ENCODE peak calls at places on chromosome 4, in four cellular contexts. D is K562, U is GM12878, V is HepG2. P is an unnamed sample.

GRCh38 chr4:114005569-114006442 is 26.4 kb upstream of the ARSJ start:
- DNase-seq in D (no peak), U (no peak), V (no peak), P (no peak)

GRCh38 chr4:76526585-76526990 is 91.6 kb downstream of the SHROOM3 start:
- DNase-seq in D (no peak), U (no peak), V (peak; percentile 68), P (no peak)

GRCh38 chr4:27921236-27921635 is 1060.6 kb downstream of the STIM2 start:
- DNase-seq in D (no peak), U (no peak), V (no peak), P (no peak)

GRCh38 chr4:112266823-112267222 is 18.9 kb downstream of the TIFA start:
- DNase-seq in D (peak; percentile 23), U (no peak), V (no peak), P (no peak)

GRCh38 chr4:153234923-153235322 is 30.7 kb downstream of the TRIM2 start:
- DNase-seq in D (no peak), U (no peak), V (no peak), P (no peak)

GRCh38 chr4:124583797-124584196 is 128.7 kb downstream of the ANKRD50 start:
- DNase-seq in D (no peak), U (no peak), V (no peak), P (no peak)

GRCh38 chr4:162959056-162959455 is 207.6 kb downstream of the NAF1 start:
- DNase-seq in D (no peak), U (peak; percentile 1), V (no peak), P (peak; percentile 20)

GRCh38 chr4:110533590-110533910 is 57.6 kb downstream of the ENPEP start:
- DNase-seq in D (no peak), U (no peak), V (no peak), P (no peak)

GRCh38 chr4:144423930-144424329 is 222.0 kb upstream of the HHIP start:
- DNase-seq in D (no peak), U (no peak), V (no peak), P (no peak)

GRCh38 chr4:55116450-55116849 is 8.9 kb downstream of the KDR start:
- DNase-seq in D (no peak), U (no peak), V (no peak), P (no peak)

GRCh38 chr4:72326692-72327632 is 242.1 kb downstream of the ADAMTS3 start:
- DNase-seq in D (no peak), U (no peak), V (peak; percentile 33), P (no peak)

GRCh38 chr4:67531349-67531748 is 14.0 kb downstream of the CENPC start:
- DNase-seq in D (no peak), U (no peak), V (no peak), P (no peak)

GRCh38 chr4:23710298-23710697 is 179.5 kb downstream of the PPARGC1A start:
- DNase-seq in D (no peak), U (no peak), V (no peak), P (no peak)

GRCh38 chr4:57501715-57502114 is 391.5 kb upstream of the IGFBP7 start:
- DNase-seq in D (no peak), U (no peak), V (no peak), P (no peak)

GRCh38 chr4:7557447-7557846 is 122.7 kb upstream of the PSAPL1 start:
- DNase-seq in D (no peak), U (no peak), V (peak; percentile 21), P (no peak)

GRCh38 chr4:180789929-180790328 is 1453.3 kb upstream of the TENM3 start:
- DNase-seq in D (no peak), U (no peak), V (no peak), P (no peak)

DNA sequence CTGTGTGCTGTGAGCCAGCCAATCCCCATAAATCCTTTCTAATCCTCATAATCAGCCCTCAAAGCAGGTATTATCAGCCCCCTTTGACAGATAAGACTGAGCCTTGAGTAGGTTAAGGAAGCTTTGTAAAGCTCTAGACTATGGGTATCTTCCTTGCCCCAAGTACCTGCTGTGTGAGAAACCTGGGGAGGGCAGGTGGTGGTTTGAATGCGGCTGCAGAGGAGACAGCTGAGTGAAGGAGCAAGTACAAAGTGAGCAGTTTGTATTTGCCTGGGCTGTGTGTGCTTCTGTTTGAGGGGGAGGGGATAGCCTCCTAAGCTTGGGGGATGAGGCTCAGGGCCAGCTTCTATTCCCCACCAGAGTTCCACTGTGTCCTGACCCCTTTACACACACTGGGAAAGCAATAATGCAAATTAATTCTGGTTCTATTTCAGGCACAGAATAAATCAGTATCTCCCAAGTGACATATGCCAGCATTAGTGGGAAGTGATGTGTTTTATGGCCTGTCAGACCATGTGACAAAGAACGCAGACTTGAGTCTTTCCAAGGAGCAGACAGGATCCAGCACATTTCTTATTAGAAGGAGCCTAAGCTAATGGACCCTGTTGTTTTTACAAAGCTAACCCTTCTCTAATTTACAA is 63.5 kb downstream of the EVC start:
- DNase-seq in D (no peak), U (no peak), V (no peak), P (no peak)
- TF ChIP-seq CREM in D (no peak), U (no peak), V (no peak), P (no peak)

GRCh38 chr4:93894995-93895394 is 66.4 kb downstream of the ATOH1 start:
- DNase-seq in D (no peak), U (no peak), V (no peak), P (no peak)

DNA sequence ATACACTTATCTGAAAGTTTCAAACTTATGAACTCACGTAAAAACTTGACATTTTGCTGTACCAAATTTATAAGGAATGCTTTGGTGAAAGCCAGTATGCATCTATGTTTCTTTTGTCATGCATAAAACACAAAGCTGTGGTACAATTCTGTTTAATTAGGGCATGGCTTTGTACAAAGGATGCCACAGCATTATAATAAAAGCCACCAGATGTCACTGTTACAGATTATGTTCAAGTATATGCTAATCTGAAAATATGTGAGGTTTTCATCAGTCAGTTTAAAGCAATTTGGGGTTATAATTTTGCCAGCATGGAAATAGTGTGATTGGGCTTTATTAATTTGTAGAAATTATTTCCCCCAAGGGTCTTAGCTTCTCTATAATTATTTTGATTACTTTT is 69.0 kb downstream of the ATOH1 start:
- DNase-seq in D (no peak), U (no peak), V (peak; percentile 3), P (no peak)
- TF ChIP-seq CREM in D (no peak), U (no peak), V (no peak), P (no peak)

GRCh38 chr4:25236971-25237370 is 3.1 kb downstream of the PI4K2B start:
- DNase-seq in D (no peak), U (no peak), V (no peak), P (no peak)

GRCh38 chr4:25234390-25235367 is 846 bp downstream of the PI4K2B start:
- DNase-seq in D (peak; percentile 24), U (peak; percentile 78), V (peak; percentile 89), P (peak; percentile 44)

GRCh38 chr4:25233737-25234389 is at the start of gene PI4K2B:
- DNase-seq in D (peak; percentile 95), U (peak; percentile 53), V (peak; percentile 82), P (peak; percentile 86)

GRCh38 chr4:25233194-25233593 is 639 bp upstream of the PI4K2B start:
- DNase-seq in D (no peak), U (no peak), V (no peak), P (no peak)

DNA sequence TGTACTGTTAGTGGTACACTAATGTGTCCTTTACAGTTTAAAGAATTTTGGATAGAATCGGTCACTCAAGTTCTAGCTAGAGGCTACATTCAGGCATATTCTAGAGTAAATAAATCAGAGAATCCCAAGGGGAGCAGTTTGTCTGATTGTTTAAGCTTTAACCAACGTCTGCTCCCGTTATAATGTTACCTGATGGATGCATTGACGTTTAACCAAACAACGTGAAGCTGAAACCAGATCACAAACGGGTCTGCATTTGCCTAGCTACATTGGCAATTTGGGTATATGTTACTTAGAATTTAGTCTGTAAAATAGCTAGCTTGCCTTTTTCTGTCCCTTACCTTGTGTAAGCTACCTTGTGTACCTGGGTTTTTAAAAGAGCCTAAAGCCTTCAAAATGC is 1.6 kb downstream of the PI4K2B start:
- DNase-seq in D (no peak), U (no peak), V (no peak), P (no peak)
- TF ChIP-seq CREM in D (no peak), U (no peak), V (no peak), P (no peak)

GRCh38 chr4:16225996-16226815 is at the start of gene TAPT1:
- DNase-seq in D (peak; percentile 84), U (no peak), V (no peak), P (peak; percentile 74)

GRCh38 chr4:16226816-16227461 is 668 bp upstream of the TAPT1 start:
- DNase-seq in D (peak; percentile 52), U (no peak), V (peak; percentile 35), P (peak; percentile 65)

GRCh38 chr4:16229604-16230003 is 3.3 kb upstream of the TAPT1 start:
- DNase-seq in D (no peak), U (no peak), V (no peak), P (no peak)

GRCh38 chr4:16225681-16225995 is 633 bp downstream of the TAPT1 start:
- DNase-seq in D (no peak), U (no peak), V (no peak), P (no peak)

DNA sequence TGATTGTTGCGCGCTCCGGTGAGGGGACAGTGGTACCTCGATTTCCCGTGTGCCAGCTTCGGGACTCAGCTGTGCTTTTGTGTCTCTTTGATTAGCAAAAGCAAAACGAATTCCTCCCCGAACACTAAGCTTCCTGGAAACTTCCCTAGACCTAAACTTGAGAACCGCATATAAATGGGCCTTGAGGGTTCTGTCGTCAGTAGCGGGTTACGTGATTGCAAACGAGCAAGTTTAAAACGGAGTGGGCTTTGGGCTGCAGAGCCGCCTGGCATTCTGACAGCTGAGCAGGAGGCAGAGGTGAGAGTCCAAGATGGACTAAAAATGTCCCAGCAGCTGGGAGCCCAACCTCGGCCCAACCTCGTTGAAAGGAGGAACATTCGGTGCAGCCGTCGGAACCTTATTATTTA is 1.2 kb upstream of the TAPT1 start:
- DNase-seq in D (no peak), U (no peak), V (peak; percentile 32), P (no peak)
- TF ChIP-seq CREM in D (no peak), U (no peak), V (no peak), P (no peak)

DNA sequence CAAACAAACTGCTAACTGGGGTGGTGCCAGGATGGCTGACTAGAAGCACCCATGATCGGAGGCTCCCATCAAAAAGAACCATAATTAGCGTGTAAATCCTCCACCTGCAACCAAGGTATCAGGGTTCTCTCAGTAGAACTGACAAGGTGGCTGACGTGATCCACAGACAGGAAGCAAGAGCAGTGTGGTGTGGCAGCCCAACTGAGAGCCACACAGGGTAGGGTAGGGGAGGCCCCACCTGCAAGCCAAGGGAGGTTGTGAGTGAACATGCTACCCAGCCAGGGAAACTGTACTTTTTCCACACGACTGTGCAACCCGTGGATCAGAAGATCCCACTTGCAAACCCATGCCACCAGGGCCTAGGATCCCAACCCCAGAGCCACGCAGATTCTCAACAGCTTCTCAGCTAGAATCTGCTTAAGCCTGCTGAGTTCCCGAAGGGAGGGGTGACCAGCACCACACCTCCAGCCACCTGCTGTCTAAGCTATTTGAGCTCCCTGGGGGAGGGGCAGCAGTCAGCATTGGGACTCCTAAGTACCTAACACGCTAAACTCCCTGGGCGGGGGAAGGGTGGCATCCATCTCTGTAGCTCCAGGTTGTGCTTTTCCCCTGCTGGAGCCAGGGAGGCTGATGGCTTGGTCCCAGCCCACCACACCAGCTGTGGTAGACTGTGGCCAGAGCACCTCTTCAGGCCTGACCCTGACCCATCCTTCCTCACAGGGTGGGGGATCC is 425.1 kb downstream of the GPM6A start:
- DNase-seq in D (no peak), U (no peak), V (no peak), P (peak; percentile 64)
- TF ChIP-seq CREM in D (no peak), U (no peak), V (no peak), P (no peak)

GRCh38 chr4:150583287-150584197 is 1.6 kb downstream of the MAB21L2 start:
- DNase-seq in D (no peak), U (no peak), V (no peak), P (peak; percentile 49)
- TF ChIP-seq CREM in D (no peak), U (no peak), V (no peak), P (no peak)

P was measured in WTC11.